ENCODE peak calls at places on chromosomes 1 and 21, in nine cellular contexts. U is activated CD4-positive, alpha-beta memory T cell treated with anti-CD3 and anti-CD28 coated beads, Interleukin-2, amount 10 ng/mL, durations not matched to agents 7 days and 5 days; F is progenitor cell of endocrine pancreas; E is T-helper 1 cell; V is cardiac muscle cell; I is NCI-H1092; B is ovary; Y is GM04504; H is transverse colon. A is an unnamed sample.

GRCh38 chr1:182631954-182632353 is 27.8 kb upstream of the RGS16 start:
- DNase-seq in I (no peak), V (no peak), F (no peak), B (no peak), H (no peak), U (no peak), E (no peak), Y (no peak), A (no peak)

GRCh38 chr1:211736351-211736915 is 61.0 kb upstream of the NEK2 start:
- DNase-seq in U (no peak), Y (no peak), B (peak), F (no peak), V (no peak), I (no peak), H (no peak), E (no peak), A (no peak)

GRCh38 chr1:234186037-234186688 is 187.1 kb upstream of the COA6 start:
- DNase-seq in U (peak), V (no peak), H (no peak), F (no peak), Y (no peak), I (no peak), E (peak), B (no peak), A (no peak)

GRCh38 chr1:16266411-16267118 is 29.6 kb upstream of the CPLANE2 start:
- DNase-seq in V (peak), B (no peak), U (no peak), Y (no peak), F (no peak), H (no peak), E (no peak), I (no peak), A (no peak)

GRCh38 chr1:148290881-148291280 is 138.8 kb upstream of the NBPF11 start:
- DNase-seq in V (no peak), E (no peak), U (no peak), Y (no peak), H (no peak), F (no peak), I (no peak), B (no peak), A (no peak)

GRCh38 chr1:155093938-155094621 is 15.4 kb downstream of the EFNA3 start:
- DNase-seq in U (no peak), B (peak), Y (peak), F (no peak), H (no peak), I (peak), V (peak), E (no peak), A (no peak)

GRCh38 chr21:18023099-18023498 is 203.9 kb upstream of the C21orf91 start:
- DNase-seq in F (no peak), H (no peak), I (no peak), B (no peak), Y (no peak), V (no peak), U (no peak), E (no peak), A (no peak)

GRCh38 chr1:30809514-30810263 is 52.1 kb upstream of the LAPTM5 start:
- DNase-seq in I (no peak), H (no peak), F (no peak), B (no peak), Y (peak), E (no peak), U (no peak), V (peak), A (no peak)

GRCh38 chr21:41419921-41420862 is 5.8 kb upstream of the MX1 start:
- DNase-seq in H (peak), B (peak), F (peak), I (peak), Y (peak), E (peak), V (peak), U (peak), A (peak)

GRCh38 chr1:10380594-10381275 is 18.1 kb upstream of the PGD start:
- DNase-seq in Y (peak), V (no peak), I (no peak), H (no peak), B (no peak), U (no peak), E (no peak), F (no peak), A (no peak)

GRCh38 chr1:8015036-8015808 is 10.9 kb downstream of the ERRFI1 start:
- DNase-seq in Y (peak), I (peak), U (peak), H (peak), B (no peak), E (peak), V (peak), F (no peak), A (no peak)

GRCh38 chr1:6165441-6165985 is 14.6 kb downstream of the CHD5 start:
- DNase-seq in B (no peak), U (no peak), Y (no peak), F (no peak), I (no peak), E (no peak), H (no peak), V (no peak), A (no peak)

GRCh38 chr1:10640079-10640578 is 156.3 kb downstream of the CASZ1 start:
- DNase-seq in V (peak), I (peak), Y (no peak), H (no peak), E (no peak), F (no peak), B (peak), U (no peak), A (no peak)

GRCh38 chr1:36108314-36108713 is 16.7 kb downstream of the COL8A2 start:
- DNase-seq in U (no peak), V (no peak), F (no peak), B (no peak), I (no peak), E (no peak), Y (peak), H (no peak), A (no peak)

GRCh38 chr1:99704356-99704816 is 58.5 kb downstream of the PALMD start:
- DNase-seq in F (no peak), H (peak), V (no peak), Y (no peak), I (no peak), E (peak), B (no peak), U (no peak), A (no peak)

GRCh38 chr1:60809204-60809985 is 273.0 kb upstream of the NFIA start:
- DNase-seq in H (no peak), U (no peak), Y (no peak), B (no peak), E (no peak), V (no peak), F (no peak), I (no peak), A (no peak)

GRCh38 chr1:108643492-108644333 is 17.2 kb downstream of the HENMT1 start:
- DNase-seq in E (peak), Y (peak), U (peak), F (no peak), I (peak), H (peak), V (peak), B (no peak), A (no peak)

A was measured in NCI-H1048.